ENCODE peak calls at places on chromosomes 5 and 9, in four cellular contexts. One of them, this sample, is unnamed.

GRCh38 chr5:31731016-31731415 is 92.1 kb downstream of the PDZD2 start:
- DNase-seq in GM23248: no peak
- DNase-seq in CD8-positive, alpha-beta memory T cell: no peak
- DNase-seq in kidney: no peak
- DNase-seq in this sample: no peak

GRCh38 chr9:77156646-77157371 is 20.5 kb upstream of the VPS13A start:
- DNase-seq in GM23248: no peak
- DNase-seq in CD8-positive, alpha-beta memory T cell: no peak
- DNase-seq in kidney: no peak
- DNase-seq in this sample: no peak

GRCh38 chr9:33818167-33818831 is 1.3 kb downstream of the UBE2R2 start:
- DNase-seq in GM23248: no peak
- DNase-seq in CD8-positive, alpha-beta memory T cell: peak
- DNase-seq in kidney: peak
- DNase-seq in this sample: no peak

GRCh38 chr5:81207009-81207408 is 26.1 kb upstream of the CKMT2 start:
- DNase-seq in GM23248: peak
- DNase-seq in CD8-positive, alpha-beta memory T cell: no peak
- DNase-seq in kidney: no peak
- DNase-seq in this sample: no peak

GRCh38 chr5:108884736-108885135 is 137.0 kb downstream of the FER start:
- DNase-seq in GM23248: peak
- DNase-seq in CD8-positive, alpha-beta memory T cell: no peak
- DNase-seq in kidney: no peak
- DNase-seq in this sample: no peak

GRCh38 chr9:128203842-128204551 is 818 bp downstream of the DNM1 start:
- DNase-seq in GM23248: peak
- DNase-seq in CD8-positive, alpha-beta memory T cell: no peak
- DNase-seq in kidney: no peak
- DNase-seq in this sample: no peak

GRCh38 chr9:347667-348292 is 133.1 kb downstream of the DOCK8 start:
- DNase-seq in GM23248: peak
- DNase-seq in CD8-positive, alpha-beta memory T cell: no peak
- DNase-seq in kidney: no peak
- DNase-seq in this sample: no peak

GRCh38 chr9:74935008-74935407 is 17.7 kb downstream of the C9orf40 start:
- DNase-seq in GM23248: peak
- DNase-seq in CD8-positive, alpha-beta memory T cell: no peak
- DNase-seq in kidney: no peak
- DNase-seq in this sample: no peak

GRCh38 chr5:75558972-75559632 is 47.4 kb downstream of the POLK start:
- DNase-seq in GM23248: peak
- DNase-seq in CD8-positive, alpha-beta memory T cell: no peak
- DNase-seq in kidney: no peak
- DNase-seq in this sample: no peak

GRCh38 chr9:14670718-14671117 is 22.5 kb downstream of the ZDHHC21 start:
- DNase-seq in GM23248: peak
- DNase-seq in CD8-positive, alpha-beta memory T cell: no peak
- DNase-seq in kidney: no peak
- DNase-seq in this sample: no peak

GRCh38 chr5:65213921-65214525 is 267.7 kb downstream of the ADAMTS6 start:
- DNase-seq in GM23248: peak
- DNase-seq in CD8-positive, alpha-beta memory T cell: no peak
- DNase-seq in kidney: no peak
- DNase-seq in this sample: no peak

GRCh38 chr5:64417390-64417789 is 88.4 kb upstream of the RGS7BP start:
- DNase-seq in GM23248: no peak
- DNase-seq in CD8-positive, alpha-beta memory T cell: no peak
- DNase-seq in kidney: no peak
- DNase-seq in this sample: no peak

GRCh38 chr5:76690704-76691469 is 25.0 kb upstream of the F2R start:
- DNase-seq in GM23248: peak
- DNase-seq in CD8-positive, alpha-beta memory T cell: no peak
- DNase-seq in kidney: no peak
- DNase-seq in this sample: no peak

GRCh38 chr9:98075332-98075805 is 18.8 kb downstream of the NANS start:
- DNase-seq in GM23248: peak
- DNase-seq in CD8-positive, alpha-beta memory T cell: no peak
- DNase-seq in kidney: no peak
- DNase-seq in this sample: no peak

GRCh38 chr9:15873573-15874177 is 320.8 kb downstream of the CCDC171 start:
- DNase-seq in GM23248: peak
- DNase-seq in CD8-positive, alpha-beta memory T cell: peak
- DNase-seq in kidney: no peak
- DNase-seq in this sample: no peak

GRCh38 chr5:136600306-136600705 is 235.0 kb upstream of the TRPC7 start:
- DNase-seq in GM23248: no peak
- DNase-seq in CD8-positive, alpha-beta memory T cell: no peak
- DNase-seq in kidney: no peak
- DNase-seq in this sample: no peak

GRCh38 chr9:99466787-99467186 is 244.7 kb downstream of the SEC61B start:
- DNase-seq in GM23248: no peak
- DNase-seq in CD8-positive, alpha-beta memory T cell: no peak
- DNase-seq in kidney: no peak
- DNase-seq in this sample: no peak

GRCh38 chr9:12694013-12694412 is 828 bp downstream of the TYRP1 start:
- DNase-seq in GM23248: no peak
- DNase-seq in CD8-positive, alpha-beta memory T cell: no peak
- DNase-seq in kidney: peak
- DNase-seq in this sample: no peak

GRCh38 chr9:5441043-5441442 is 3.3 kb upstream of the PLGRKT start:
- DNase-seq in GM23248: peak
- DNase-seq in CD8-positive, alpha-beta memory T cell: no peak
- DNase-seq in kidney: no peak
- DNase-seq in this sample: no peak

GRCh38 chr9:653421-653820 is 188.1 kb upstream of the DMRT1 start:
- DNase-seq in GM23248: no peak
- DNase-seq in CD8-positive, alpha-beta memory T cell: no peak
- DNase-seq in kidney: no peak
- DNase-seq in this sample: no peak

GRCh38 chr9:105697871-105698270 is 3.5 kb downstream of the TMEM38B start:
- DNase-seq in GM23248: no peak
- DNase-seq in CD8-positive, alpha-beta memory T cell: no peak
- DNase-seq in kidney: no peak
- DNase-seq in this sample: no peak

GRCh38 chr9:8364021-8364782 is 564.6 kb upstream of the DMAC1 start:
- DNase-seq in GM23248: no peak
- DNase-seq in CD8-positive, alpha-beta memory T cell: no peak
- DNase-seq in kidney: no peak
- DNase-seq in this sample: no peak

GRCh38 chr5:103862398-103862797 is 299.8 kb upstream of the NUDT12 start:
- DNase-seq in GM23248: no peak
- DNase-seq in CD8-positive, alpha-beta memory T cell: no peak
- DNase-seq in kidney: no peak
- DNase-seq in this sample: no peak

GRCh38 chr9:2053883-2054845 is 39.0 kb downstream of the SMARCA2 start:
- DNase-seq in GM23248: peak
- DNase-seq in CD8-positive, alpha-beta memory T cell: peak
- DNase-seq in kidney: no peak
- DNase-seq in this sample: no peak

GRCh38 chr5:151020304-151021031 is at the start of gene GPX3:
- DNase-seq in GM23248: peak
- DNase-seq in CD8-positive, alpha-beta memory T cell: peak
- DNase-seq in kidney: peak
- DNase-seq in this sample: no peak

GRCh38 chr9:128689820-128690683 is 1.0 kb downstream of the SET start:
- DNase-seq in GM23248: peak
- DNase-seq in CD8-positive, alpha-beta memory T cell: peak
- DNase-seq in kidney: peak
- DNase-seq in this sample: no peak

GRCh38 chr9:109442716-109443115 is 55.4 kb downstream of the PTPN3 start:
- DNase-seq in GM23248: no peak
- DNase-seq in CD8-positive, alpha-beta memory T cell: no peak
- DNase-seq in kidney: no peak
- DNase-seq in this sample: no peak

GRCh38 chr5:42951169-42951846 is 88.8 kb downstream of the ANXA2R start:
- DNase-seq in GM23248: peak
- DNase-seq in CD8-positive, alpha-beta memory T cell: peak
- DNase-seq in kidney: peak
- DNase-seq in this sample: no peak

GRCh38 chr9:94894111-94894699 is 167.7 kb downstream of the AOPEP start:
- DNase-seq in GM23248: no peak
- DNase-seq in CD8-positive, alpha-beta memory T cell: no peak
- DNase-seq in kidney: no peak
- DNase-seq in this sample: no peak

GRCh38 chr9:132614324-132614723 is 31.9 kb downstream of the BARHL1 start:
- DNase-seq in GM23248: no peak
- DNase-seq in CD8-positive, alpha-beta memory T cell: no peak
- DNase-seq in kidney: no peak
- DNase-seq in this sample: no peak

GRCh38 chr5:135551593-135552447 is 16.1 kb upstream of the NEUROG1 start:
- DNase-seq in GM23248: peak
- DNase-seq in CD8-positive, alpha-beta memory T cell: peak
- DNase-seq in kidney: no peak
- DNase-seq in this sample: no peak

GRCh38 chr5:26415987-26416386 is 622.4 kb downstream of the CDH9 start:
- DNase-seq in GM23248: no peak
- DNase-seq in CD8-positive, alpha-beta memory T cell: no peak
- DNase-seq in kidney: no peak
- DNase-seq in this sample: no peak

GRCh38 chr9:72351538-72352453 is 13.2 kb downstream of the ZFAND5 start:
- DNase-seq in GM23248: peak
- DNase-seq in CD8-positive, alpha-beta memory T cell: no peak
- DNase-seq in kidney: no peak
- DNase-seq in this sample: no peak

GRCh38 chr5:38500861-38501260 is 55.6 kb downstream of the LIFR start:
- DNase-seq in GM23248: peak
- DNase-seq in CD8-positive, alpha-beta memory T cell: no peak
- DNase-seq in kidney: no peak
- DNase-seq in this sample: no peak

GRCh38 chr9:124390812-124391658 is 24.2 kb downstream of the PSMB7 start:
- DNase-seq in GM23248: peak
- DNase-seq in CD8-positive, alpha-beta memory T cell: no peak
- DNase-seq in kidney: no peak
- DNase-seq in this sample: no peak

GRCh38 chr5:179378441-179379271 is 33.4 kb upstream of the ADAMTS2 start:
- DNase-seq in GM23248: peak
- DNase-seq in CD8-positive, alpha-beta memory T cell: no peak
- DNase-seq in kidney: peak
- DNase-seq in this sample: no peak

GRCh38 chr9:108049026-108049591 is 559.5 kb upstream of the KLF4 start:
- DNase-seq in GM23248: peak
- DNase-seq in CD8-positive, alpha-beta memory T cell: no peak
- DNase-seq in kidney: no peak
- DNase-seq in this sample: no peak

GRCh38 chr9:134787601-134788531 is 92.7 kb upstream of the FCN2 start:
- DNase-seq in GM23248: no peak
- DNase-seq in CD8-positive, alpha-beta memory T cell: no peak
- DNase-seq in kidney: no peak
- DNase-seq in this sample: no peak